ENCODE peak calls at places on chromosomes 7 and 10, in six cellular contexts. X is BE2C, H is brain microvascular endothelial cell, D is colonic mucosa, C is endothelial cell of umbilical vein, V is mucosa of descending colon. E is an unnamed sample.

GRCh38 chr10:84415539-84416244 is 87.3 kb downstream of the CCSER2 start:
- DNase-seq in C (no peak), D (peak; percentile 47), H (no peak), X (no peak), V (no peak), E (no peak)

GRCh38 chr7:21923663-21924062 is 22.0 kb downstream of the CDCA7L start:
- DNase-seq in C (peak; percentile 87), H (peak; percentile 41), X (peak; percentile 34), D (no peak), V (no peak), E (no peak)

GRCh38 chr10:27822286-27822685 is 76.7 kb upstream of the MKX start:
- DNase-seq in V (no peak), H (peak; percentile 50), D (no peak), X (no peak), C (no peak), E (no peak)

GRCh38 chr10:124990671-124991625 is 49.0 kb downstream of the ZRANB1 start:
- DNase-seq in H (no peak), X (no peak), D (no peak), V (no peak), C (no peak), E (no peak)

GRCh38 chr10:11647676-11648075 is 36.2 kb upstream of the USP6NL start:
- DNase-seq in D (no peak), V (no peak), H (no peak), X (no peak), C (peak; percentile 86), E (no peak)

GRCh38 chr7:46208635-46209525 is 287.8 kb upstream of the IGFBP3 start:
- DNase-seq in V (no peak), D (no peak), H (no peak), C (peak; percentile 21), X (no peak), E (no peak)

GRCh38 chr7:158406817-158407216 is 180.8 kb downstream of the PTPRN2 start:
- DNase-seq in X (no peak), H (no peak), C (no peak), V (peak; percentile 70), D (peak; percentile 63), E (no peak)

GRCh38 chr10:109282510-109282909 is 640.8 kb downstream of the XPNPEP1 start:
- DNase-seq in D (no peak), X (no peak), H (no peak), C (no peak), V (no peak), E (no peak)

GRCh38 chr7:4175346-4175973 is 506.6 kb upstream of the FOXK1 start:
- DNase-seq in V (no peak), D (no peak), C (no peak), X (no peak), H (no peak), E (no peak)

GRCh38 chr10:3146289-3146688 is 26.3 kb downstream of the PITRM1 start:
- DNase-seq in D (no peak), X (no peak), H (no peak), V (no peak), C (no peak), E (no peak)
- H3K36me3 ChIP-seq in D (peaks cover 3% of the 10 kb centered on the region), X (peaks cover 3% of the 10 kb centered on the region), H (peaks cover 86% of the 10 kb centered on the region), V (no peaks in the 10 kb centered on the region), C (peaks cover 63% of the 10 kb centered on the region), E (peaks cover 4% of the 10 kb centered on the region)

DNA sequence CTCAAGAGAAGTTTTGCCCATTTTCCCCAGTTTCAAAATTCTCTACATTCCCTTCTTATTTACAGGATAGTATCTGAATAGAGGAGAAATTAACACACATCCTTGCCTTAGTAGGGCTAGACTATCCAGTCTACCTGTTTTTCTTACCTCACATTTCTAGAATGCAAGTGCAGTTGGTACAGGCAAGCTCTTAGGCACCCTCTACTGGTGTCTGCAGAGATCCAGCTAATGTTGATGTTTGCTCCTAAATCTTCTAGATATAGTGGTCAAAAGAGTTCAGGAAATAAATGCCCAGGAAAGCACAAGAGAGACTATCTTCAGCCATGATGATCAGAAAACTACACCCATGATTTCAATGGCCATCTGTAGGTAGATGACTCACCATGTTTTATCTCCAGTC is 205.3 kb downstream of the HTR7 start:
- DNase-seq in D (no peak), H (peak; percentile 56), X (no peak), V (no peak), C (peak; percentile 10), E (peak; percentile 60)
- TF ChIP-seq CTCF in D (no peak), H (peak; percentile 83), X (peak; percentile 31), V (no peak), C (peak; percentile 19), E (peak; percentile 67)

GRCh38 chr7:5214236-5214635 is 24.2 kb downstream of the WIPI2 start:
- DNase-seq in V (no peak), D (no peak), X (no peak), C (no peak), H (no peak), E (no peak)

GRCh38 chr7:5214641-5215040 is 24.6 kb downstream of the WIPI2 start:
- DNase-seq in H (no peak), V (no peak), D (no peak), X (no peak), C (no peak), E (no peak)

GRCh38 chr7:5211730-5212482 is 21.9 kb downstream of the WIPI2 start:
- DNase-seq in D (no peak), H (no peak), V (no peak), X (no peak), C (no peak), E (no peak)

GRCh38 chr7:5212633-5213285 is 22.7 kb downstream of the WIPI2 start:
- DNase-seq in D (no peak), V (no peak), H (no peak), C (no peak), X (no peak), E (no peak)

DNA sequence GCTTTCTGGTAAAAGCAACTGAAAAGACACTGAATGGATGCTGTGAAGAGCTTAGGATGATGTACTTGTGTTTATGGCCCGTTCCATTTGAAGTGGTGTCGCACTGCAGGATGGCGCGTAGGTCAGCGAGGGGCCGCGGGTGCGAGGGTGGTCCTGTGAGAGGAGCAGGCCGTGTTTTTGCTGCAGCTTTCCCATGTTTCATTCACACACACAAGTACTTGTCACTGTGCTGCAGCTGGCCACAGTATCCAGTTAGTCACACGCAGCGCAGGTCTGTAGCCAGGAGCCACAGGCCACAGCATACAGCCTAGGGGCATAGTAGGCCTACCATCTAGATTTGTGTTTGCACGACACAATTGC is 23.2 kb downstream of the WIPI2 start:
- DNase-seq in H (no peak), C (no peak), D (no peak), X (no peak), V (no peak), E (no peak)
- H3K36me3 ChIP-seq in H (peaks cover 63% of the 10 kb centered on the region), C (peaks cover 51% of the 10 kb centered on the region), D (peaks cover 13% of the 10 kb centered on the region), X (peaks cover 42% of the 10 kb centered on the region), V (peaks cover 12% of the 10 kb centered on the region), E (peaks cover 8% of the 10 kb centered on the region)

DNA sequence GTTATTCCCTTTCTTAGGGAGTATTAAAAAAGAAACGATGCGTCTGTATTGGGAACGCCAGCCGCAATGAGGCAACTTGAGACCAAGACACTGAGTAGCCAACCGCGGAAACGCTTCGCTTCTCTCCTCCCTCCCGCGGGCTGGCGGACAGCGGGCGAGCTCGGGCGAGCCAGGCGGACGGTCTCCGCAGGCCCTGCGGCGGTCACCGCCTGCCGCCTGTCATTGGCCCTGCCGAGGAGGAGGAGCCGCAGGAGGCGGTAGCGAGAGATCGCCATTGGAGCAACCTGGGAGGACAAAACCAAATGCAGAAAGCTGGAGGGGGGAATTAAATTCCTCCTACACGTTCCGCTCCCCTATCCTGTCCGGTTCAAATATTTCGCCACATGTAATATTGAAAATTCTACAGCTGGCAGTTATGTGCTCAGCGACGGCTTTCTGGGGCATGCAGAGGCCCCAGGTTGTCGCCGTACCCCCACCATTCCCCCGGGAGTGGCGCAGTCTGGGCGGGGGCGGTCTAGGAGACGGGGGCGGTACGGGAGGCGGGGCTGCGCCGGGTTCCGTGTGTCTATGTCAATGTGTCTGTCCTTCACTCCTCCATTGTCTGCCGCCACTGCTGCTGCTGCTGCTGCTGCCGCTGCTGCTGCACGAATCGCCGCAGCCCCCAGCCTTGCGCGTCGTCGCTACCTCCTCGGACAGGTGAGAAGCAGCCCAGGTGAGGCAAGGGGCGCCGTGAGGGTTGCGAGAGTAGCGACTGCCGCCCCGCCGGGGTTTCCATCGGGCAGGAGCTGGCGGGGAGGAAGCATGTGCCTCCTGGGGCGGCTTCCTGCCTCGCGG is at the start of the genes ANKMY2 and BZW2:
- DNase-seq in V (peak; percentile 98), C (peak; percentile 97), D (peak; percentile 95), H (peak; percentile 92), X (peak; percentile 97), E (peak; percentile 96)
- TF ChIP-seq CTCF in V (no peak), C (no peak), D (no peak), H (no peak), X (no peak), E (no peak)

GRCh38 chr10:69364232-69364631 is 52.5 kb downstream of the TACR2 start:
- DNase-seq in V (no peak), H (no peak), X (no peak), C (no peak), D (no peak), E (no peak)

GRCh38 chr10:69363666-69364065 is 53.1 kb downstream of the TACR2 start:
- DNase-seq in X (no peak), H (no peak), D (no peak), C (no peak), V (no peak), E (no peak)

GRCh38 chr10:69361303-69361614 is 55.5 kb downstream of the TACR2 start:
- DNase-seq in H (no peak), C (no peak), X (no peak), V (no peak), D (no peak), E (no peak)

GRCh38 chr10:69360485-69361302 is 56.0 kb downstream of the TACR2 start:
- DNase-seq in H (peak; percentile 78), D (peak; percentile 88), C (peak; percentile 40), X (no peak), V (peak; percentile 86), E (no peak)

DNA sequence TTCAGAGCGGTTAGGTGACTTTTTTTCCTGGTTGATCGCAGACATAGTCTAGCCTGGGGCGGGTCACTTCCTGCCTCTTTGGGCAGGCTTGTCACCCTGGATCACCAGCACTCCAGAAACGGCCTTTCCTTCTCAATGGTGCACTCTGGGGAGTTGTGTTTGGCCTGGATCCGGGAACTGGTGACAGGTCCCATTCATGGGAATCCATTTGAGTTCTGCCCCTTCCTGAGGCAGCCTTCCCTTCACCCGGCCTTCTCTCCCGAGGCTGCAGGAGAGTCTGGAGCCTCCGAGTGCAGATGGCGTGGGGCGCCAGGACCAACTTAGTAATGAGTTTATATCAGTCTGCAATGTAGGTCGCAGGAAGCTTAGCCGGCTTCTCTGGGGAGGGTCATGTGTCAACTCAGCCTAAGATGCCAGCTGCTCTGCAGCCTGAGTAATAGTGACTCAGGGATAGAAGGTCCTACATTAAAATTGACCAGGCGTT is 54.2 kb downstream of the TACR2 start:
- DNase-seq in C (peak; percentile 59), X (peak; percentile 84), H (peak; percentile 67), V (peak; percentile 66), D (peak; percentile 69), E (no peak)
- H3K36me3 ChIP-seq in C (peaks cover 6% of the 10 kb centered on the region), X (peaks cover 67% of the 10 kb centered on the region), H (peaks cover 15% of the 10 kb centered on the region), V (no peaks in the 10 kb centered on the region), D (no peaks in the 10 kb centered on the region), E (peaks cover 13% of the 10 kb centered on the region)

E was measured in GM23338.